ENCODE peak calls at places on chromosomes 16 and 17, in seven cellular contexts. N, W, T, S, G, Q and I are unnamed samples.

GRCh38 chr17:47686276-47686635 is 7.7 kb upstream of the TBKBP1 start:
- DNase-seq in N (no peak), W (no peak), T (no peak), S (no peak), G (no peak), Q (no peak), I (no peak)

GRCh38 chr17:60729854-60730253 is 52.2 kb downstream of the BCAS3 start:
- DNase-seq in N (no peak), W (no peak), T (no peak), S (no peak), G (no peak), Q (no peak), I (no peak)

GRCh38 chr17:77838748-77839147 is 119.8 kb upstream of the TNRC6C start:
- DNase-seq in N (no peak), W (no peak), T (no peak), S (no peak), G (no peak), Q (no peak), I (no peak)

GRCh38 chr17:36675786-36676185 is 74.4 kb downstream of the MRM1 start:
- DNase-seq in N (no peak), W (no peak), T (no peak), S (no peak), G (no peak), Q (no peak), I (no peak)

GRCh38 chr17:74458835-74459234 is 7.6 kb upstream of the CD300A start:
- DNase-seq in N (no peak), W (no peak), T (no peak), S (no peak), G (no peak), Q (no peak), I (no peak)

GRCh38 chr16:2473999-2474876 is 689 bp upstream of the TBC1D24 start:
- DNase-seq in N (peak), W (no peak), T (peak), S (peak), G (peak), Q (no peak), I (peak)

GRCh38 chr17:56918916-56919315 is 5.1 kb upstream of the TRIM25 start:
- DNase-seq in N (no peak), W (no peak), T (no peak), S (no peak), G (no peak), Q (peak), I (no peak)

GRCh38 chr16:57637424-57637823 is 9.0 kb downstream of the ADGRG1 start:
- DNase-seq in N (no peak), W (no peak), T (no peak), S (no peak), G (no peak), Q (no peak), I (no peak)

GRCh38 chr17:71985111-71986039 is 135.4 kb upstream of the SOX9 start:
- DNase-seq in N (no peak), W (no peak), T (no peak), S (no peak), G (no peak), Q (no peak), I (no peak)

GRCh38 chr16:24700549-24701392 is 28.7 kb upstream of the TNRC6A start:
- DNase-seq in N (no peak), W (peak), T (no peak), S (peak), G (no peak), Q (peak), I (no peak)

GRCh38 chr16:60642956-60643355 is 1393.3 kb downstream of the CDH8 start:
- DNase-seq in N (no peak), W (no peak), T (no peak), S (no peak), G (no peak), Q (peak), I (no peak)

GRCh38 chr17:21453144-21453982 is 77.2 kb downstream of the KCNJ12 start:
- DNase-seq in N (no peak), W (no peak), T (no peak), S (no peak), G (no peak), Q (no peak), I (no peak)

GRCh38 chr17:2924211-2924610 is 128.0 kb downstream of the RAP1GAP2 start:
- DNase-seq in N (no peak), W (no peak), T (no peak), S (peak), G (no peak), Q (no peak), I (no peak)

GRCh38 chr17:48131216-48131824 is 23.8 kb downstream of the SNX11 start:
- DNase-seq in N (peak), W (peak), T (peak), S (peak), G (peak), Q (peak), I (no peak)

GRCh38 chr17:80780381-80781187 is 211.1 kb upstream of the CHMP6 start:
- DNase-seq in N (no peak), W (no peak), T (no peak), S (no peak), G (no peak), Q (no peak), I (no peak)